ENCODE peak calls at places on chromosomes 5 and 9, in eight cellular contexts. One of them, this sample, is unnamed.

GRCh38 chr5:27472000-27472763 is 433.8 kb upstream of the CDH9 start:
- DNase-seq in K562: peak; percentile 76
- DNase-seq in MM.1S: peak; percentile 35
- DNase-seq in HCT116: no peak
- DNase-seq in fibroblast of lung: peak; percentile 12
- DNase-seq in PC-9: peak; percentile 89
- DNase-seq in keratinocyte: no peak
- DNase-seq in astrocyte: no peak
- DNase-seq in this sample: peak; percentile 16

GRCh38 chr9:130290353-130291181 is 25.0 kb downstream of the HMCN2 start:
- DNase-seq in fibroblast of lung: peak; percentile 30
- DNase-seq in MM.1S: no peak
- DNase-seq in astrocyte: peak; percentile 48
- DNase-seq in PC-9: no peak
- DNase-seq in K562: no peak
- DNase-seq in keratinocyte: no peak
- DNase-seq in HCT116: no peak
- DNase-seq in this sample: no peak

GRCh38 chr9:108913391-108913790 is 20.5 kb downstream of the ELP1 start:
- DNase-seq in MM.1S: no peak
- DNase-seq in fibroblast of lung: peak; percentile 18
- DNase-seq in HCT116: no peak
- DNase-seq in keratinocyte: no peak
- DNase-seq in astrocyte: no peak
- DNase-seq in PC-9: no peak
- DNase-seq in K562: no peak
- DNase-seq in this sample: no peak

GRCh38 chr5:72467421-72467820 is 39.8 kb downstream of the ZNF366 start:
- DNase-seq in astrocyte: no peak
- DNase-seq in PC-9: peak; percentile 19
- DNase-seq in MM.1S: no peak
- DNase-seq in keratinocyte: no peak
- DNase-seq in HCT116: no peak
- DNase-seq in fibroblast of lung: no peak
- DNase-seq in K562: no peak
- DNase-seq in this sample: no peak

GRCh38 chr5:145101246-145101645 is 733.9 kb downstream of the PRELID2 start:
- DNase-seq in K562: no peak
- DNase-seq in HCT116: peak; percentile 2
- DNase-seq in keratinocyte: no peak
- DNase-seq in MM.1S: no peak
- DNase-seq in fibroblast of lung: peak; percentile 2
- DNase-seq in astrocyte: no peak
- DNase-seq in PC-9: no peak
- DNase-seq in this sample: no peak

GRCh38 chr5:67976812-67977455 is 238.6 kb upstream of the PIK3R1 start:
- DNase-seq in MM.1S: no peak
- DNase-seq in K562: no peak
- DNase-seq in fibroblast of lung: no peak
- DNase-seq in HCT116: no peak
- DNase-seq in astrocyte: no peak
- DNase-seq in PC-9: no peak
- DNase-seq in keratinocyte: no peak
- DNase-seq in this sample: no peak

GRCh38 chr9:137085918-137086530 is 761 bp upstream of the MAN1B1 start:
- DNase-seq in MM.1S: peak; percentile 23
- DNase-seq in K562: peak; percentile 40
- DNase-seq in astrocyte: no peak
- DNase-seq in keratinocyte: no peak
- DNase-seq in PC-9: peak; percentile 54
- DNase-seq in fibroblast of lung: peak; percentile 38
- DNase-seq in HCT116: no peak
- DNase-seq in this sample: no peak

GRCh38 chr9:134157378-134157885 is 6.9 kb downstream of the RNU6ATAC start:
- DNase-seq in PC-9: no peak
- DNase-seq in keratinocyte: no peak
- DNase-seq in MM.1S: no peak
- DNase-seq in fibroblast of lung: no peak
- DNase-seq in HCT116: no peak
- DNase-seq in astrocyte: no peak
- DNase-seq in K562: no peak
- DNase-seq in this sample: no peak

GRCh38 chr5:31886206-31886605 is 247.3 kb downstream of the PDZD2 start:
- DNase-seq in PC-9: no peak
- DNase-seq in MM.1S: no peak
- DNase-seq in K562: no peak
- DNase-seq in astrocyte: no peak
- DNase-seq in fibroblast of lung: no peak
- DNase-seq in keratinocyte: no peak
- DNase-seq in HCT116: no peak
- DNase-seq in this sample: no peak

GRCh38 chr5:170626507-170627150 is 122.8 kb downstream of the KCNIP1 start:
- DNase-seq in PC-9: no peak
- DNase-seq in astrocyte: no peak
- DNase-seq in keratinocyte: no peak
- DNase-seq in K562: no peak
- DNase-seq in fibroblast of lung: no peak
- DNase-seq in MM.1S: no peak
- DNase-seq in HCT116: no peak
- DNase-seq in this sample: no peak

GRCh38 chr5:36744041-36744677 is 132.4 kb upstream of the NIPBL start:
- DNase-seq in astrocyte: no peak
- DNase-seq in fibroblast of lung: no peak
- DNase-seq in keratinocyte: no peak
- DNase-seq in HCT116: no peak
- DNase-seq in PC-9: peak; percentile 26
- DNase-seq in K562: peak; percentile 40
- DNase-seq in MM.1S: no peak
- DNase-seq in this sample: no peak

GRCh38 chr5:134512661-134512999 is 12.8 kb upstream of the JADE2 start:
- DNase-seq in HCT116: no peak
- DNase-seq in keratinocyte: no peak
- DNase-seq in fibroblast of lung: no peak
- DNase-seq in astrocyte: no peak
- DNase-seq in K562: no peak
- DNase-seq in MM.1S: no peak
- DNase-seq in PC-9: no peak
- DNase-seq in this sample: no peak

GRCh38 chr9:84340535-84340934 is at the start of gene SLC28A3:
- DNase-seq in MM.1S: no peak
- DNase-seq in K562: no peak
- DNase-seq in astrocyte: no peak
- DNase-seq in keratinocyte: no peak
- DNase-seq in fibroblast of lung: no peak
- DNase-seq in HCT116: no peak
- DNase-seq in PC-9: peak; percentile 26
- DNase-seq in this sample: no peak

GRCh38 chr9:5971740-5972139 is 43.7 kb downstream of the RANBP6 start:
- DNase-seq in MM.1S: no peak
- DNase-seq in keratinocyte: no peak
- DNase-seq in K562: no peak
- DNase-seq in HCT116: no peak
- DNase-seq in astrocyte: peak; percentile 31
- DNase-seq in fibroblast of lung: peak; percentile 11
- DNase-seq in PC-9: no peak
- DNase-seq in this sample: no peak

GRCh38 chr5:176771102-176771845 is 39.1 kb upstream of the UNC5A start:
- DNase-seq in HCT116: no peak
- DNase-seq in K562: no peak
- DNase-seq in MM.1S: no peak
- DNase-seq in astrocyte: no peak
- DNase-seq in keratinocyte: no peak
- DNase-seq in PC-9: no peak
- DNase-seq in fibroblast of lung: no peak
- DNase-seq in this sample: no peak

GRCh38 chr5:79236970-79237734 is 1.2 kb downstream of the JMY start:
- DNase-seq in MM.1S: peak; percentile 64
- DNase-seq in K562: peak; percentile 52
- DNase-seq in keratinocyte: no peak
- DNase-seq in HCT116: no peak
- DNase-seq in astrocyte: peak; percentile 49
- DNase-seq in PC-9: peak; percentile 35
- DNase-seq in fibroblast of lung: peak; percentile 43
- DNase-seq in this sample: peak; percentile 30

GRCh38 chr9:16221350-16221749 is 649.1 kb downstream of the BNC2 start:
- DNase-seq in K562: no peak
- DNase-seq in keratinocyte: no peak
- DNase-seq in fibroblast of lung: no peak
- DNase-seq in HCT116: no peak
- DNase-seq in astrocyte: no peak
- DNase-seq in MM.1S: no peak
- DNase-seq in PC-9: no peak
- DNase-seq in this sample: no peak

GRCh38 chr5:16787278-16787677 is 148.8 kb downstream of the MYO10 start:
- DNase-seq in fibroblast of lung: no peak
- DNase-seq in astrocyte: no peak
- DNase-seq in keratinocyte: no peak
- DNase-seq in HCT116: no peak
- DNase-seq in MM.1S: no peak
- DNase-seq in K562: no peak
- DNase-seq in PC-9: no peak
- DNase-seq in this sample: no peak

GRCh38 chr9:111068816-111069215 is 30.5 kb upstream of the LPAR1 start:
- DNase-seq in K562: no peak
- DNase-seq in HCT116: no peak
- DNase-seq in MM.1S: no peak
- DNase-seq in fibroblast of lung: no peak
- DNase-seq in PC-9: no peak
- DNase-seq in keratinocyte: no peak
- DNase-seq in astrocyte: no peak
- DNase-seq in this sample: no peak

DNA sequence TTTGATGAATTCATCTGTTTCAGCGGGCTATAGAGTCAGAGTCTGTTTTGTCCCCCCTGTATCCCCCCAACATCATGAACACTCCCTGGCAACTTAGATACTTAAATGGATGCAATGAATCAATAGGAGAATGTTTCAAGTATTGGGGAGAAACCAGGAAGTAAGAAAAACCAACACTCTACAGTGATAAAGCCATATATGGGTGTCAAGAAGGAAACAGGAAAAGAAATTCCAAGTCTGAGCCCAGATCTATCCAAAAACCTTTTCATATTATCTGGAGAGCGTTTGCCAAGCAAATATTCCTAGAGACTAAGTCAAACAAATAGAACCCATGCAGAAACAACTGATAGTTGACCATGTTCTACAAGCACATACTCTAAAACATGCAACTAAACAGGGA is 2.3 kb upstream of the GNAQ start:
- DNase-seq in PC-9: no peak
- DNase-seq in HCT116: no peak
- DNase-seq in MM.1S: no peak
- DNase-seq in fibroblast of lung: no peak
- DNase-seq in astrocyte: no peak
- DNase-seq in keratinocyte: no peak
- DNase-seq in K562: no peak
- DNase-seq in this sample: no peak
- H3K4me3 ChIP-seq in PC-9: no peak overlapping the region
- H3K4me3 ChIP-seq in HCT116: no peak overlapping the region
- H3K4me3 ChIP-seq in MM.1S: no peak overlapping the region
- H3K4me3 ChIP-seq in fibroblast of lung: no peak overlapping the region
- H3K4me3 ChIP-seq in astrocyte: no peak overlapping the region
- H3K4me3 ChIP-seq in keratinocyte: no peak overlapping the region
- H3K4me3 ChIP-seq in K562: no peak overlapping the region
- H3K4me3 ChIP-seq in this sample: no peak overlapping the region

DNA sequence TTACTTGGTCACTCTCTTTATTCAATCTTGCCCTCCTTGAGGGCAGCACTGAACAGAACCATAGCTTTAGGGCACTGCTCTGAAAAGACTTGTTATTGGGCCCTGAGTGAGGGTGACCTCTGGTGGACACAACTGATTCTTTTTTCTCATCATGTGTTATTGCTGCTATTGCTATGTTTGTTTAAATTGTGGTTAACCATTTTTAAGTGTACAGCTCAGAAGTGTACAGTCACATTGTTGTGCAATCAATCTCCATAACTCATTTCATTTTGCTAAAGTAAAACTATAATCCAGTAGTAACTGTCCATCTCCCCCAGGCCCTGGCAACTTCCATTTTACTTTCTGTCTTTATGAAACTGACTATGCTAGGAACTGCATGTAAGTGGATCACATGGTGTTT is 351.1 kb upstream of the RIOK2 start:
- DNase-seq in HCT116: peak; percentile 51
- DNase-seq in astrocyte: peak; percentile 84
- DNase-seq in fibroblast of lung: peak; percentile 97
- DNase-seq in PC-9: peak; percentile 11
- DNase-seq in keratinocyte: peak; percentile 76
- DNase-seq in MM.1S: peak; percentile 43
- DNase-seq in K562: peak; percentile 3
- DNase-seq in this sample: peak; percentile 27
- TF ChIP-seq CTCF in HCT116: peak; percentile 69
- TF ChIP-seq CTCF in astrocyte: peak; percentile 71
- TF ChIP-seq CTCF in fibroblast of lung: peak; percentile 74
- TF ChIP-seq CTCF in PC-9: peak; percentile 70
- TF ChIP-seq CTCF in keratinocyte: peak; percentile 58
- TF ChIP-seq CTCF in MM.1S: peak; percentile 71
- TF ChIP-seq CTCF in K562: peak; percentile 25
- TF ChIP-seq CTCF in this sample: peak; percentile 66

GRCh38 chr9:97919217-97919813 is 3.0 kb downstream of the TRMO start:
- DNase-seq in HCT116: no peak
- DNase-seq in keratinocyte: no peak
- DNase-seq in astrocyte: no peak
- DNase-seq in K562: no peak
- DNase-seq in MM.1S: no peak
- DNase-seq in PC-9: no peak
- DNase-seq in fibroblast of lung: no peak
- DNase-seq in this sample: no peak

GRCh38 chr9:97925497-97926334 is 3.4 kb upstream of the TRMO start:
- DNase-seq in HCT116: no peak
- DNase-seq in MM.1S: no peak
- DNase-seq in keratinocyte: no peak
- DNase-seq in PC-9: no peak
- DNase-seq in K562: no peak
- DNase-seq in fibroblast of lung: no peak
- DNase-seq in astrocyte: no peak
- DNase-seq in this sample: no peak

GRCh38 chr9:97923529-97924108 is 1.3 kb upstream of the TRMO start:
- DNase-seq in PC-9: peak; percentile 71
- DNase-seq in keratinocyte: peak; percentile 23
- DNase-seq in fibroblast of lung: peak; percentile 88
- DNase-seq in HCT116: peak; percentile 74
- DNase-seq in MM.1S: peak; percentile 84
- DNase-seq in K562: peak; percentile 44
- DNase-seq in astrocyte: peak; percentile 59
- DNase-seq in this sample: peak; percentile 81

GRCh38 chr9:97924386-97924785 is 2.1 kb upstream of the TRMO start:
- DNase-seq in fibroblast of lung: no peak
- DNase-seq in MM.1S: no peak
- DNase-seq in K562: no peak
- DNase-seq in astrocyte: no peak
- DNase-seq in keratinocyte: no peak
- DNase-seq in PC-9: no peak
- DNase-seq in HCT116: no peak
- DNase-seq in this sample: no peak

GRCh38 chr9:97921959-97922905 is at the start of gene TRMO:
- DNase-seq in MM.1S: peak; percentile 98
- DNase-seq in K562: peak; percentile 94
- DNase-seq in fibroblast of lung: peak; percentile 100
- DNase-seq in astrocyte: peak; percentile 98
- DNase-seq in keratinocyte: peak; percentile 95
- DNase-seq in HCT116: peak; percentile 98
- DNase-seq in PC-9: peak; percentile 97
- DNase-seq in this sample: peak; percentile 97
- TF ChIP-seq EZH2 in MM.1S: no peak
- TF ChIP-seq EZH2 in K562: no peak
- TF ChIP-seq EZH2 in fibroblast of lung: no peak
- TF ChIP-seq EZH2 in astrocyte: no peak
- TF ChIP-seq EZH2 in keratinocyte: no peak
- TF ChIP-seq EZH2 in HCT116: no peak
- TF ChIP-seq EZH2 in PC-9: no peak
- TF ChIP-seq EZH2 in this sample: no peak

GRCh38 chr9:131382850-131383729 is 10.8 kb upstream of the PRRC2B start:
- DNase-seq in fibroblast of lung: peak; percentile 87
- DNase-seq in HCT116: no peak
- DNase-seq in astrocyte: peak; percentile 85
- DNase-seq in K562: peak; percentile 4
- DNase-seq in PC-9: peak; percentile 63
- DNase-seq in MM.1S: peak; percentile 40
- DNase-seq in keratinocyte: no peak
- DNase-seq in this sample: no peak
- H3K4me3 ChIP-seq in fibroblast of lung: no peak overlapping the region
- H3K4me3 ChIP-seq in HCT116: no peak overlapping the region
- H3K4me3 ChIP-seq in astrocyte: no peak overlapping the region
- H3K4me3 ChIP-seq in K562: no peak overlapping the region
- H3K4me3 ChIP-seq in PC-9: no peak overlapping the region
- H3K4me3 ChIP-seq in MM.1S: peak overlapping the region; percentile 14
- H3K4me3 ChIP-seq in keratinocyte: no peak overlapping the region
- H3K4me3 ChIP-seq in this sample: no peak overlapping the region